ENCODE peak calls at places on chromosome 21, in ten cellular contexts. G is heart left ventricle; T is endothelial cell of umbilical vein; B is GM23338; Q is left ventricle myocardium inferior; M is aorta; U is Peyer's patch; R is lung; O is CD8-positive, alpha-beta T cell; F is neuronal stem cell. J is an unnamed sample. For H3K4me1, the result is how much of the 10 kb centered on the place peaks cover.

GRCh38 chr21:42063578-42064521 is 7.3 kb upstream of the UMODL1 start:
- DNase-seq in G (no peak), T (no peak), B (peak), Q (no peak), M (peak), U (peak), R (peak), O (peak), F (no peak), J (no peak)

GRCh38 chr21:41678016-41678935 is 88.6 kb downstream of the RIPK4 start:
- DNase-seq in G (no peak), T (no peak), B (peak), Q (no peak), M (peak), U (peak), R (peak), O (no peak), F (no peak), J (no peak)

GRCh38 chr21:14403681-14404318 is 20.9 kb upstream of the HSPA13 start:
- DNase-seq in G (no peak), T (peak), B (peak), Q (no peak), M (no peak), U (no peak), R (no peak), O (no peak), F (no peak), J (peak)

GRCh38 chr21:18832081-18832670 is 428.6 kb upstream of the TMPRSS15 start:
- DNase-seq in G (no peak), T (no peak), B (no peak), Q (no peak), M (no peak), U (no peak), R (no peak), O (no peak), F (no peak), J (no peak)

GRCh38 chr21:28150778-28151177 is 841.9 kb downstream of the LTN1 start:
- DNase-seq in G (no peak), T (no peak), B (no peak), Q (no peak), M (no peak), U (no peak), R (no peak), O (no peak), F (no peak), J (no peak)

GRCh38 chr21:41361786-41362604 is at the start of gene MX2:
- DNase-seq in G (peak), T (no peak), B (no peak), Q (peak), M (peak), U (peak), R (peak), O (peak), F (no peak), J (peak)

GRCh38 chr21:41948901-41949300 is 4.9 kb downstream of the C2CD2 start:
- DNase-seq in G (no peak), T (no peak), B (no peak), Q (no peak), M (no peak), U (no peak), R (no peak), O (no peak), F (no peak), J (no peak)

GRCh38 chr21:43312751-43313169 is 114.2 kb downstream of the SIK1 start:
- DNase-seq in G (no peak), T (no peak), B (peak), Q (no peak), M (no peak), U (peak), R (no peak), O (no peak), F (no peak), J (no peak)

DNA sequence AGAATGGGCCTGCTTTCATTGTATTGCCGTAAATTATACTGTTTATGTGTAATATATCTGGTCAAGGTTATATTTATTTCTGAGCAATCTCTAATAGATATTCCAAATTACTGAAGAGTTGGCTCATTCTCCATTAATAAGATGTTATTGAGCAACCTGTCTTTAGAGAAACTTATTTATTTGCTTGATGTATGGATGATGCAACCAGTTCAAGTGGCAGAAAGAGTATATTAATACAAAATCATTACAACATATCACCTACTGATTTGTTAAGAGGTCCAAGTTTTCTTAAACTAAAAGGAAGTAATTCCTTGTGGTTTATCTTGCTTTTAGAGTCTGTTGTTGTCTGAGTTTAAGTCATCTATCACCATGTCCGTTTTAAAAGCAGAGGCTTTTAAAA is 649.3 kb upstream of the CXADR start:
- DNase-seq in G (no peak), T (no peak), B (no peak), Q (no peak), M (no peak), U (no peak), R (no peak), O (no peak), F (no peak), J (no peak)
- H3K4me1 ChIP-seq in G (under half), T (under half), B (under half), Q (under half), M (under half), U (under half), R (under half), O (under half), F (under half), J (under half)

DNA sequence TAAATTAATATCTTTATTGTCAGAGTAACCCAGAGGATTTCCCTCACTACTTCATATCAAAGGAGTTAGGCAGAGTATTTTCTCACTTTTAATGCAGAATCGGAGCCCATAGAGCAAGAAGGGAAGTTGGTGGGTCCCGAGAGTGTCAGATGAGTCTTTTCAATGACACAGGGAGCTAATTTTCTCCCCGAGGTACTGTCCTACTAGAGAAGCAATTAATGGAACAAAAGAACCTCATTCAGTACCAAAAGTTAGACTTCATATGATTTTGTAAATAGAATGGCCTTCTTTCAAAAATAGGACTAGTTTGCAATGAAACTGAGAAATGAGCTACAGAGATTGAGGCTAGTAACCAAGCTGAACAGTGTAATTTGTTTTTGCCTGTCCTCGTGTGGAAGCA is 3.9 kb downstream of the NCAM2 start:
- DNase-seq in G (no peak), T (no peak), B (no peak), Q (no peak), M (no peak), U (no peak), R (no peak), O (no peak), F (no peak), J (no peak)
- H3K4me3 ChIP-seq in G (peak), T (no peak), B (no peak), Q (peak), M (no peak), U (no peak), R (no peak), O (no peak), F (no peak), J (no peak)

DNA sequence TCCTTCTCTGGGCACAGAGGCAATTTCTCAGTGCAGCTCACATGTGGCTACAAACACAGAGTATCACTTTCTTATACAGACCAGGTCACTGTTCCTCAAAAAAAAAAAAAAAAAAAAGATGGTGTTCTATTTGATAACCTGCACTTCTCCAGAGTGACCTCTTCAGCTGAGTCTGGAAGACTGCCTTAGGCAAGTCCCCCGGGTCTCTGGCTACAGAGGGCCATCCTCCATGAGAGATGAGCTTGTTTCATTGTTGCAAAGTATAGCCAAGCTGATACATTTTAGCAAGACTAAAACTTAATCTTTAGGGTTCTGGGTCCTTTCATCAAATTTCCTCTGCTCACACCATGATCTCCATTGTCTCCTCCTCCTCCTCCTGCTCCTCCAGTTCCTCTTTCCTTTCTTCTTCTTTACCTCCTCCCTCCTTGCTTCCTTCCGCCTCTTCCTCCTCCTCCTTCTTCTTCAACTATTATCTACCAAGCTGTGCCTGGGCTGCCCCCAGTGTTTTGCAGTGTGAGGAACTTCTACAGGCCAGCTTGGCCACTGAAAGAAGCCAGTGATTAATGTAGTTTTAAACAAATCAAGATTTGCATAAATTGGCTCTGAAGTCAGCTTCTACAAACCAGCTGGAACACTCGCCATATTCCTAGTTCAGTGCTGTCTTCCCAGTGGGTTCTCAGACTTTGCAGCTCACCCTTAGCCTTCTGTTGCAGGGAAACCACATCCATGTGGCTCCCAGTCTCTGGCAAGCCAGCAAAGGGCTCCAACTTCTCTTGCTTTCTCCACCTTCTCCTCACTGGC is 139.4 kb downstream of the RUNX1 start:
- DNase-seq in G (no peak), T (no peak), B (no peak), Q (no peak), M (no peak), U (no peak), R (no peak), O (no peak), F (no peak), J (no peak)
- H3K4me1 ChIP-seq in G (half or more), T (under half), B (under half), Q (under half), M (under half), U (under half), R (under half), O (under half), F (under half), J (under half)

DNA sequence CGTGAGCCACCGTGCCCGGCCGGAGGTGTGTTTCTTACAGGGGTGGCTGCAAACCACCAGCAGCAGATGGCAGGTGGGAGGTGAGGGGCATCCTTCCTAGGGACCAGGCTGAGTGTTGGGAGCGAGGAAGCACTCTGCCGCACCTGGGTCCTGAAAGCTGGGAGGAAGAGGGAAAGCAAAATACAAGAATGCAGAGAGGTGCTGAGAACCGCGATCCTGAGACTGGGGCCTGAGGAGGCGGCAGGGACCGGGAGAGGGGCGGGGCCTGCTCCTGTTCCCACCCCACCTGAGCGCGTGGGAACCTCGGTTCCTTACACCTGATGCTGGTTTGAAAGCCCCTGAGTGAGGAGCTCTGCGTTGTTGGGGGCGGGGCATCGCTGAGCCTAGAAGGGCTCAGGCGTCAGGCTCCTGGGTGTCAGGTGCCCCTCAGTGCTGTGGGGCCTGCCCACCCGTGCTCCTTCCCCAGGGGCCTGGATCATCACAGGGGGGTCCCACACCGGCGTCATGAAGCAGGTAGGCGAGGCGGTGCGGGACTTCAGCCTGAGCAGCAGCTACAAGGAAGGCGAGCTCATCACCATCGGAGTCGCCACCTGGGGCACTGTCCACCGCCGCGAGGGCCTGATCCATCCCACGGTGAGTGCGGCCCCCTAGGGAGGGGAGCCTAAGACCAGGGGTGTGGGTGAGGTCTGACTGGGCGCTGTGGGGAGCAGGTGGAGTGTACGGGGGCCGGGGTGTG is 15.5 kb downstream of the TRPM2 start:
- DNase-seq in G (peak), T (no peak), B (peak), Q (no peak), M (peak), U (peak), R (no peak), O (no peak), F (no peak), J (no peak)
- H3K4me3 ChIP-seq in G (no peak), T (no peak), B (peak), Q (no peak), M (no peak), U (no peak), R (no peak), O (no peak), F (no peak), J (no peak)

GRCh38 chr21:15731243-15731613 is 1.4 kb downstream of the USP25 start:
- DNase-seq in G (no peak), T (peak), B (no peak), Q (no peak), M (no peak), U (no peak), R (no peak), O (no peak), F (no peak), J (peak)

GRCh38 chr21:15730484-15731242 is 881 bp downstream of the USP25 start:
- DNase-seq in G (no peak), T (peak), B (peak), Q (no peak), M (no peak), U (no peak), R (no peak), O (no peak), F (peak), J (no peak)

GRCh38 chr21:15732996-15733329 is 3.2 kb downstream of the USP25 start:
- DNase-seq in G (no peak), T (no peak), B (no peak), Q (no peak), M (no peak), U (no peak), R (no peak), O (no peak), F (no peak), J (no peak)

GRCh38 chr21:15732290-15732995 is 2.7 kb downstream of the USP25 start:
- DNase-seq in G (no peak), T (peak), B (no peak), Q (no peak), M (no peak), U (no peak), R (no peak), O (no peak), F (no peak), J (peak)

GRCh38 chr21:15735409-15735808 is 5.6 kb downstream of the USP25 start:
- DNase-seq in G (no peak), T (peak), B (no peak), Q (no peak), M (no peak), U (no peak), R (no peak), O (no peak), F (no peak), J (no peak)
- H3K4me1 ChIP-seq in G (half or more), T (half or more), B (half or more), Q (half or more), M (under half), U (under half), R (under half), O (half or more), F (under half), J (under half)

GRCh38 chr21:45741691-45742090 is 98.2 kb downstream of the PCBP3 start:
- DNase-seq in G (no peak), T (no peak), B (no peak), Q (no peak), M (peak), U (no peak), R (no peak), O (no peak), F (no peak), J (peak)

GRCh38 chr21:45740088-45740440 is 96.5 kb downstream of the PCBP3 start:
- DNase-seq in G (no peak), T (no peak), B (no peak), Q (no peak), M (peak), U (no peak), R (no peak), O (no peak), F (no peak), J (no peak)

GRCh38 chr21:45737485-45738166 is 94.1 kb downstream of the PCBP3 start:
- DNase-seq in G (no peak), T (no peak), B (no peak), Q (no peak), M (peak), U (no peak), R (no peak), O (no peak), F (no peak), J (no peak)

GRCh38 chr21:45739218-45740087 is 95.9 kb downstream of the PCBP3 start:
- DNase-seq in G (no peak), T (no peak), B (no peak), Q (no peak), M (no peak), U (no peak), R (no peak), O (no peak), F (no peak), J (no peak)

GRCh38 chr21:45740491-45741357 is 97.2 kb downstream of the PCBP3 start:
- DNase-seq in G (no peak), T (no peak), B (no peak), Q (no peak), M (peak), U (no peak), R (no peak), O (no peak), F (no peak), J (no peak)
- H3K4me3 ChIP-seq in G (no peak), T (no peak), B (no peak), Q (no peak), M (no peak), U (no peak), R (no peak), O (no peak), F (no peak), J (no peak)

DNA sequence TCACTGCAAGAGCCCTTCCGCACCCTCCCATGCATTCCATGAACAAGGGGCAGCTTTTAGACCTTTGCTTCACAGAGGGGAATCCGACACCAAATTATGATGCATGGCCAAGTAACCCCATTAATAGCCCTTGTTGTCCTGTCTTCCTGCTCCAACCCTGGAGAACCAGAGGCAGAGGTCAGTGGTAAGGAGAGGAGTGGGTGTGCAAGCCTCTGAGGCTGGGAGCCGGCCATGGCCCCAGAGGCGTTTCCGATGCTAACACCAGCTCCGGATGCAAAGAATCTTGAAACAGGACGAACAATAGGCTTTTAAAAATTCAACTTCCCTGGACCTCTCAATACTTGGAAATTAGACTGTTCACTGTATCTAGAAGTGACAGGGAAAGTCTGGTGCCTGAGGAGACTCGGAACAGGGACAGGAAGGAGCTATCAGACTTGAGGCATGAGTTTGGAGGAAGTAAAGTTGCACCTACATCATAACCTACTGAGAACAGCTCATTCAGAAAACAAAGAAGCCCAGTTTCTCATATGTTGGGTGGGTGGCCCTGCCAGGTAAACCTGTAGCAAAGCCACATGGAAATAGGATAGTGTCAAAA is 101.2 kb upstream of the ERG start:
- DNase-seq in G (no peak), T (no peak), B (no peak), Q (no peak), M (no peak), U (no peak), R (no peak), O (no peak), F (no peak), J (no peak)
- H3K4me1 ChIP-seq in G (under half), T (under half), B (under half), Q (under half), M (under half), U (under half), R (under half), O (under half), F (under half), J (under half)

GRCh38 chr21:29194847-29195246 is 64.4 kb downstream of the MAP3K7CL start:
- DNase-seq in G (no peak), T (no peak), B (no peak), Q (no peak), M (no peak), U (no peak), R (no peak), O (no peak), F (no peak), J (no peak)

GRCh38 chr21:29193907-29194306 is 63.5 kb downstream of the MAP3K7CL start:
- DNase-seq in G (no peak), T (no peak), B (no peak), Q (no peak), M (no peak), U (no peak), R (no peak), O (no peak), F (no peak), J (no peak)

GRCh38 chr21:29194342-29194741 is 63.9 kb downstream of the MAP3K7CL start:
- DNase-seq in G (no peak), T (no peak), B (no peak), Q (no peak), M (no peak), U (no peak), R (no peak), O (no peak), F (no peak), J (no peak)

GRCh38 chr21:29190920-29191319 is 60.5 kb downstream of the MAP3K7CL start:
- DNase-seq in G (no peak), T (no peak), B (no peak), Q (no peak), M (no peak), U (no peak), R (no peak), O (no peak), F (no peak), J (peak)

GRCh38 chr21:29192999-29193563 is 62.6 kb downstream of the MAP3K7CL start:
- DNase-seq in G (peak), T (no peak), B (no peak), Q (peak), M (no peak), U (no peak), R (no peak), O (no peak), F (no peak), J (peak)
- H3K4me3 ChIP-seq in G (peak), T (no peak), B (no peak), Q (peak), M (no peak), U (no peak), R (no peak), O (no peak), F (no peak), J (peak)

J was measured in adipocyte.